ENCODE peak calls at places on chromosomes 4 and X, in seven cellular contexts. M is NCI-H1092 treated with DMSO at 0.1 percent for 48 hours, Y is astrocyte of the spinal cord, E is kidney tubule cell, X is endothelial cell, N is AG10803, S is COR-L47. B is an unnamed sample.

GRCh38 chr4:54527532-54527931 is 130.2 kb upstream of the KIT start:
- DNase-seq in N (no peak), S (no peak), M (no peak), E (no peak), Y (no peak), X (no peak), B (no peak)

GRCh38 chr4:41122775-41123174 is 91.6 kb downstream of the APBB2 start:
- DNase-seq in X (no peak), S (no peak), M (no peak), Y (no peak), N (no peak), E (no peak), B (no peak)

GRCh38 chr4:56657128-56657527 is 24.0 kb downstream of the HOPX start:
- DNase-seq in X (no peak), M (no peak), E (no peak), S (no peak), N (no peak), Y (no peak), B (no peak)

GRCh38 chrX:30653415-30654131 is at the start of gene GK:
- DNase-seq in X (peak), N (peak), Y (no peak), E (peak), M (peak), S (no peak), B (no peak)

GRCh38 chrX:10444204-10444603 is 176.2 kb downstream of the MID1 start:
- DNase-seq in X (peak), Y (no peak), N (no peak), M (no peak), E (no peak), S (no peak), B (no peak)

GRCh38 chr4:105061720-105062119 is 85.0 kb upstream of the TET2 start:
- DNase-seq in E (no peak), M (no peak), S (no peak), N (no peak), X (no peak), Y (peak), B (no peak)

GRCh38 chr4:184745747-184746531 is 12.0 kb upstream of the CENPU start:
- DNase-seq in N (peak), E (peak), S (peak), Y (peak), X (peak), M (peak), B (peak)

GRCh38 chr4:109419679-109420078 is 13.9 kb upstream of the SEC24B start:
- DNase-seq in M (no peak), E (no peak), N (no peak), X (no peak), Y (no peak), S (no peak), B (no peak)

GRCh38 chrX:45133465-45133864 is 67.2 kb downstream of the DIPK2B start:
- DNase-seq in X (no peak), M (no peak), E (no peak), N (no peak), Y (no peak), S (no peak), B (no peak)

GRCh38 chr4:59936566-59936965 is 1263.6 kb upstream of the ADGRL3 start:
- DNase-seq in M (peak), E (no peak), N (no peak), X (no peak), S (peak), Y (no peak), B (no peak)

GRCh38 chr4:26557164-26557563 is 26.7 kb upstream of the TBC1D19 start:
- DNase-seq in Y (peak), M (peak), S (no peak), X (no peak), N (peak), E (peak), B (peak)

GRCh38 chrX:16466640-16467432 is 183.1 kb upstream of the S100G start:
- DNase-seq in M (no peak), Y (peak), S (no peak), E (peak), X (no peak), N (peak), B (peak)

GRCh38 chr4:183362916-183363542 is 40.8 kb upstream of the CLDN24 start:
- DNase-seq in E (peak), M (no peak), X (peak), Y (peak), N (peak), S (no peak), B (no peak)

GRCh38 chrX:70485466-70485865 is 40.8 kb downstream of the DLG3 start:
- DNase-seq in Y (no peak), S (peak), N (no peak), E (no peak), X (no peak), M (no peak), B (no peak)

GRCh38 chrX:151098996-151099395 is 77.4 kb upstream of the GPR50 start:
- DNase-seq in N (no peak), E (peak), Y (no peak), M (no peak), X (no peak), S (no peak), B (no peak)

GRCh38 chr4:2066011-2066551 is 7.0 kb downstream of the NAT8L start:
- DNase-seq in M (no peak), X (no peak), N (no peak), E (no peak), Y (no peak), S (no peak), B (no peak)

GRCh38 chr4:138981930-138982390 is 33.6 kb upstream of the NOCT start:
- DNase-seq in Y (peak), X (no peak), E (no peak), M (no peak), N (peak), S (no peak), B (no peak)